ENCODE peak calls at places on chromosome 7, in four cellular contexts. Y, K, O and P are unnamed samples.

GRCh38 chr7:157684596-157685429 is 348.0 kb downstream of the DNAJB6 start:
- DNase-seq in Y (no peak), O (no peak), K (peak), P (no peak)

GRCh38 chr7:102830206-102830605 is 81.4 kb downstream of the FAM185A start:
- DNase-seq in O (no peak), Y (no peak), K (no peak), P (no peak)

GRCh38 chr7:71419546-71420337 is 287.8 kb downstream of the GALNT17 start:
- DNase-seq in O (no peak), Y (no peak), K (no peak), P (no peak)

GRCh38 chr7:29345590-29345989 is 151.0 kb downstream of the CHN2 start:
- DNase-seq in Y (no peak), K (no peak), O (no peak), P (no peak)

GRCh38 chr7:119472398-119473038 is 800.5 kb upstream of the KCND2 start:
- DNase-seq in O (no peak), Y (no peak), K (no peak), P (no peak)

GRCh38 chr7:121475806-121476205 is 79.7 kb upstream of the FAM3C start:
- DNase-seq in K (no peak), Y (no peak), O (peak), P (no peak)

GRCh38 chr7:139494835-139495568 is 11.5 kb upstream of the KLRG2 start:
- DNase-seq in Y (no peak), K (no peak), O (no peak), P (no peak)

GRCh38 chr7:139753079-139753692 is 24.6 kb downstream of the HIPK2 start:
- DNase-seq in O (no peak), K (no peak), Y (no peak), P (no peak)

GRCh38 chr7:6221340-6222319 is 50.8 kb downstream of the CYTH3 start:
- DNase-seq in Y (no peak), O (no peak), K (no peak), P (no peak)

GRCh38 chr7:11817111-11817710 is 14.8 kb downstream of the THSD7A start:
- DNase-seq in O (no peak), Y (no peak), K (no peak), P (no peak)

GRCh38 chr7:44977304-44977858 is 1.4 kb downstream of the MYO1G start:
- DNase-seq in Y (peak), K (no peak), O (no peak), P (no peak)

GRCh38 chr7:7165372-7165771 is 17.0 kb upstream of the C1GALT1 start:
- DNase-seq in O (no peak), Y (no peak), K (no peak), P (no peak)

GRCh38 chr7:134947831-134948230 is 38.5 kb upstream of the AGBL3 start:
- DNase-seq in K (no peak), O (no peak), Y (no peak), P (no peak)

GRCh38 chr7:101094791-101095375 is 9.6 kb downstream of the TRIM56 start:
- DNase-seq in Y (peak), O (no peak), K (no peak), P (peak)
- TF ChIP-seq CTCF in Y (peak), O (peak), K (peak), P (peak)

GRCh38 chr7:833601-834258 is 1.5 kb downstream of the SUN1 start:
- DNase-seq in Y (peak), O (no peak), K (no peak), P (no peak)

GRCh38 chr7:832292-832967 is at the start of gene SUN1:
- DNase-seq in Y (peak), O (peak), K (no peak), P (no peak)

GRCh38 chr7:830069-830468 is 2.2 kb upstream of the SUN1 start:
- DNase-seq in O (no peak), Y (peak), K (no peak), P (no peak)

GRCh38 chr7:832968-833424 is 720 bp downstream of the SUN1 start:
- DNase-seq in Y (peak), O (no peak), K (no peak), P (no peak)

GRCh38 chr7:831596-832291 is 532 bp upstream of the SUN1 start:
- DNase-seq in O (no peak), K (no peak), Y (no peak), P (peak)
- H3K4me3 ChIP-seq in O (peak), K (peak), Y (no peak), P (peak)

GRCh38 chr7:149126662-149127321 is 668 bp upstream of the ZNF425 start:
- DNase-seq in K (peak), O (peak), Y (peak), P (no peak)
- H3K27ac ChIP-seq in K (peak), O (peak), Y (peak), P (peak)

DNA sequence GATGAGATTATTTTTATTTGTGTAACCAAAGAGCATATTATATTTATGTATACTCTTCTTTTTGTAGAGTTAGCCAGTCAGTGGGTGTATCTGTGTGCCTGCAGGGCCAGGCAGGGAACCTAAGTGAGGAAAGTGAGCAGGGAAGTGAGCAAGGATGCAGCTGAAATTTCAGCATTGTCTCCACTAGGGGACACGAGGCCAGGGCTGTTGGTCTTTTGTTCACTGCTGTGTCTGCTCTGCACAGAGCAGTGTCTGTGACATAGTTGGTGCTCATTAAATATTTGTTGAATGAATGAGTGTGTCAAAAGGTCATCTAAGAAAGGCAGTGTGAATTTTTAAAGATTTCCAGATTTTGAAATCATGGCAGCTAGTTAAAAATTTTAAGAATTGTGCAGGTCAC is 51.8 kb downstream of the SUGCT start:
- DNase-seq in O (no peak), K (no peak), Y (no peak), P (no peak)
- TF ChIP-seq CTCF in O (no peak), K (no peak), Y (no peak), P (no peak)